ENCODE peak calls at places on chromosome 12, in seven cellular contexts. O, Y, E, A, X, Z and I are unnamed samples.
A peak's percentile ranks its signal among the peaks of the same experiment; 100 is the strongest.

GRCh38 chr12:10140001-10140400 is 10.0 kb upstream of the CLEC7A start:
- DNase-seq in O (peak; percentile 26), Y (peak; percentile 1), E (peak; percentile 36), A (no peak), X (no peak), Z (no peak), I (peak; percentile 19)

GRCh38 chr12:89494411-89495231 is 30.0 kb downstream of the GALNT4 start:
- DNase-seq in O (no peak), Y (no peak), E (no peak), A (no peak), X (peak; percentile 63), Z (no peak), I (peak; percentile 6)

GRCh38 chr12:77031745-77032144 is 33.6 kb downstream of the E2F7 start:
- DNase-seq in O (no peak), Y (no peak), E (no peak), A (no peak), X (no peak), Z (no peak), I (no peak)

GRCh38 chr12:24975425-24975824 is 26.5 kb upstream of the BCAT1 start:
- DNase-seq in O (no peak), Y (no peak), E (no peak), A (no peak), X (no peak), Z (no peak), I (no peak)

GRCh38 chr12:109804820-109805761 is 28.1 kb downstream of the TRPV4 start:
- DNase-seq in O (peak; percentile 73), Y (peak; percentile 48), E (peak; percentile 94), A (peak; percentile 75), X (peak; percentile 88), Z (peak; percentile 1), I (peak; percentile 87)

GRCh38 chr12:8661016-8661415 is 1.6 kb downstream of the MFAP5 start:
- DNase-seq in O (no peak), Y (no peak), E (no peak), A (no peak), X (no peak), Z (no peak), I (no peak)

GRCh38 chr12:109065154-109065852 is 12.9 kb downstream of the USP30 start:
- DNase-seq in O (no peak), Y (no peak), E (no peak), A (no peak), X (no peak), Z (no peak), I (no peak)

GRCh38 chr12:90229771-90230170 is 521.1 kb upstream of the ATP2B1 start:
- DNase-seq in O (no peak), Y (no peak), E (peak; percentile 10), A (no peak), X (no peak), Z (no peak), I (no peak)

GRCh38 chr12:55658635-55659391 is 22.1 kb downstream of the OR10P1 start:
- DNase-seq in O (no peak), Y (no peak), E (no peak), A (no peak), X (peak; percentile 2), Z (no peak), I (no peak)

GRCh38 chr12:6824962-6825381 is 3.2 kb upstream of the P3H3 start:
- DNase-seq in O (no peak), Y (no peak), E (peak; percentile 67), A (peak; percentile 41), X (no peak), Z (no peak), I (no peak)

GRCh38 chr12:132972374-132972773 is 13.8 kb upstream of the ZNF26 start:
- DNase-seq in O (no peak), Y (no peak), E (no peak), A (no peak), X (no peak), Z (no peak), I (no peak)

GRCh38 chr12:92860521-92860920 is 68.6 kb downstream of the EEA1 start:
- DNase-seq in O (no peak), Y (no peak), E (no peak), A (no peak), X (no peak), Z (no peak), I (no peak)

GRCh38 chr12:89270548-89270947 is 81.8 kb downstream of the DUSP6 start:
- DNase-seq in O (no peak), Y (no peak), E (no peak), A (no peak), X (no peak), Z (no peak), I (no peak)

GRCh38 chr12:91413591-91413990 is 231.0 kb upstream of the DCN start:
- DNase-seq in O (no peak), Y (no peak), E (no peak), A (no peak), X (no peak), Z (no peak), I (no peak)

GRCh38 chr12:1966561-1967211 is 37.6 kb downstream of the DCP1B start:
- DNase-seq in O (no peak), Y (no peak), E (no peak), A (no peak), X (no peak), Z (no peak), I (no peak)

GRCh38 chr12:9648701-9649531 is 20.6 kb upstream of the CLEC2D start:
- DNase-seq in O (no peak), Y (no peak), E (no peak), A (no peak), X (no peak), Z (no peak), I (no peak)

GRCh38 chr12:122166422-122167327 is 7.3 kb downstream of the IL31 start:
- DNase-seq in O (peak; percentile 41), Y (no peak), E (no peak), A (no peak), X (peak; percentile 82), Z (no peak), I (no peak)

GRCh38 chr12:4112734-4113396 is 160.7 kb upstream of the CCND2 start:
- DNase-seq in O (no peak), Y (no peak), E (no peak), A (no peak), X (no peak), Z (no peak), I (no peak)

GRCh38 chr12:14495326-14495725 is 72.4 kb downstream of the PLBD1 start:
- DNase-seq in O (no peak), Y (no peak), E (no peak), A (no peak), X (no peak), Z (no peak), I (no peak)

GRCh38 chr12:47407730-47408129 is 298.1 kb downstream of the RPAP3 start:
- DNase-seq in O (no peak), Y (no peak), E (no peak), A (no peak), X (no peak), Z (no peak), I (no peak)

GRCh38 chr12:104427547-104427938 is 29.2 kb upstream of the CHST11 start:
- DNase-seq in O (peak; percentile 23), Y (no peak), E (no peak), A (no peak), X (no peak), Z (no peak), I (no peak)

GRCh38 chr12:53252349-53252916 is 15.7 kb upstream of the ESPL1 start:
- DNase-seq in O (no peak), Y (no peak), E (peak; percentile 54), A (no peak), X (no peak), Z (no peak), I (peak; percentile 49)